ENCODE peak calls at places on chromosomes 2 and 18, in four cellular contexts. One of them, this sample, is unnamed.

GRCh38 chr2:189661957-189662321 is 680 bp downstream of the ASNSD1 start:
- DNase-seq in GM12878: no peak
- DNase-seq in HepG2: no peak
- DNase-seq in K562: peak; percentile 12
- DNase-seq in this sample: no peak

GRCh38 chr2:69918391-69918790 is 3.5 kb downstream of the MXD1 start:
- DNase-seq in K562: no peak
- DNase-seq in HepG2: no peak
- DNase-seq in GM12878: no peak
- DNase-seq in this sample: no peak

GRCh38 chr18:8706545-8706980 is 1.2 kb downstream of the MTCL1 start:
- DNase-seq in HepG2: no peak
- DNase-seq in GM12878: no peak
- DNase-seq in K562: no peak
- DNase-seq in this sample: peak; percentile 21

GRCh38 chr18:28793911-28794310 is 617.0 kb upstream of the CDH2 start:
- DNase-seq in K562: no peak
- DNase-seq in HepG2: no peak
- DNase-seq in GM12878: no peak
- DNase-seq in this sample: no peak

GRCh38 chr2:179622122-179622521 is 239.3 kb downstream of the ZNF385B start:
- DNase-seq in HepG2: no peak
- DNase-seq in GM12878: no peak
- DNase-seq in K562: no peak
- DNase-seq in this sample: no peak

GRCh38 chr2:154813636-154814035 is 115.1 kb downstream of the KCNJ3 start:
- DNase-seq in HepG2: no peak
- DNase-seq in K562: no peak
- DNase-seq in GM12878: no peak
- DNase-seq in this sample: no peak

GRCh38 chr2:41772697-41773096 is 275.1 kb upstream of the PKDCC start:
- DNase-seq in GM12878: no peak
- DNase-seq in K562: no peak
- DNase-seq in HepG2: no peak
- DNase-seq in this sample: no peak

GRCh38 chr18:32160547-32160946 is 29.3 kb upstream of the MEP1B start:
- DNase-seq in HepG2: peak; percentile 10
- DNase-seq in GM12878: no peak
- DNase-seq in K562: no peak
- DNase-seq in this sample: no peak

GRCh38 chr2:195683174-195683573 is 26.1 kb downstream of the SLC39A10 start:
- DNase-seq in K562: no peak
- DNase-seq in HepG2: no peak
- DNase-seq in GM12878: no peak
- DNase-seq in this sample: no peak

GRCh38 chr2:234992624-234993349 is 41.0 kb downstream of the SH3BP4 start:
- DNase-seq in K562: no peak
- DNase-seq in GM12878: no peak
- DNase-seq in HepG2: no peak
- DNase-seq in this sample: no peak

GRCh38 chr2:64766841-64767669 is 113.3 kb upstream of the SERTAD2 start:
- DNase-seq in HepG2: no peak
- DNase-seq in GM12878: no peak
- DNase-seq in K562: peak; percentile 34
- DNase-seq in this sample: no peak

GRCh38 chr2:144454466-144455287 is 65.2 kb downstream of the ZEB2 start:
- DNase-seq in HepG2: no peak
- DNase-seq in GM12878: no peak
- DNase-seq in K562: peak; percentile 52
- DNase-seq in this sample: no peak

GRCh38 chr18:78819926-78820834 is 159.4 kb upstream of the SALL3 start:
- DNase-seq in GM12878: no peak
- DNase-seq in HepG2: no peak
- DNase-seq in K562: no peak
- DNase-seq in this sample: no peak

GRCh38 chr18:27184115-27185024 is 738 bp downstream of the CHST9 start:
- DNase-seq in K562: no peak
- DNase-seq in GM12878: no peak
- DNase-seq in HepG2: no peak
- DNase-seq in this sample: peak; percentile 62

GRCh38 chr2:240982821-240983281 is 15.6 kb upstream of the SNED1 start:
- DNase-seq in HepG2: no peak
- DNase-seq in K562: no peak
- DNase-seq in GM12878: no peak
- DNase-seq in this sample: peak; percentile 8

GRCh38 chr2:224023188-224023587 is 15.9 kb downstream of the SERPINE2 start:
- DNase-seq in K562: no peak
- DNase-seq in GM12878: no peak
- DNase-seq in HepG2: peak; percentile 76
- DNase-seq in this sample: no peak

GRCh38 chr2:78682781-78683180 is 342.7 kb upstream of the REG3G start:
- DNase-seq in K562: no peak
- DNase-seq in HepG2: no peak
- DNase-seq in GM12878: no peak
- DNase-seq in this sample: no peak

GRCh38 chr2:66567000-66567399 is 132.1 kb downstream of the MEIS1 start:
- DNase-seq in GM12878: no peak
- DNase-seq in HepG2: no peak
- DNase-seq in K562: peak; percentile 14
- DNase-seq in this sample: no peak

GRCh38 chr2:229475753-229476152 is 204.7 kb upstream of the PID1 start:
- DNase-seq in HepG2: no peak
- DNase-seq in K562: no peak
- DNase-seq in GM12878: no peak
- DNase-seq in this sample: no peak

GRCh38 chr2:65300134-65300771 is 72.6 kb downstream of the ACTR2 start:
- DNase-seq in HepG2: no peak
- DNase-seq in K562: no peak
- DNase-seq in GM12878: no peak
- DNase-seq in this sample: no peak

GRCh38 chr2:156322103-156322671 is 10.3 kb downstream of the NR4A2 start:
- DNase-seq in HepG2: no peak
- DNase-seq in GM12878: no peak
- DNase-seq in K562: no peak
- DNase-seq in this sample: no peak

GRCh38 chr2:84850471-84850870 is 30.4 kb downstream of the TRABD2A start:
- DNase-seq in HepG2: no peak
- DNase-seq in GM12878: no peak
- DNase-seq in K562: no peak
- DNase-seq in this sample: no peak

GRCh38 chr18:47975701-47976100 is 45.2 kb upstream of the SMAD2 start:
- DNase-seq in HepG2: no peak
- DNase-seq in GM12878: no peak
- DNase-seq in K562: no peak
- DNase-seq in this sample: no peak

GRCh38 chr2:132910432-132910831 is 240.4 kb upstream of the LYPD1 start:
- DNase-seq in K562: no peak
- DNase-seq in HepG2: no peak
- DNase-seq in GM12878: no peak
- DNase-seq in this sample: no peak

GRCh38 chr18:34921271-34921670 is 119.9 kb upstream of the MAPRE2 start:
- DNase-seq in HepG2: no peak
- DNase-seq in GM12878: no peak
- DNase-seq in K562: no peak
- DNase-seq in this sample: no peak

GRCh38 chr18:45136381-45137088 is 455.8 kb downstream of the SETBP1 start:
- DNase-seq in HepG2: no peak
- DNase-seq in GM12878: no peak
- DNase-seq in K562: no peak
- DNase-seq in this sample: no peak

GRCh38 chr2:166092889-166093288 is 34.9 kb downstream of the SCN1A start:
- DNase-seq in HepG2: no peak
- DNase-seq in GM12878: no peak
- DNase-seq in K562: no peak
- DNase-seq in this sample: no peak

GRCh38 chr18:49025767-49026500 is 75.2 kb upstream of the SMAD7 start:
- DNase-seq in HepG2: no peak
- DNase-seq in K562: no peak
- DNase-seq in GM12878: no peak
- DNase-seq in this sample: no peak

GRCh38 chr2:173997269-173997668 is 32.1 kb upstream of the SP3 start:
- DNase-seq in K562: no peak
- DNase-seq in GM12878: peak; percentile 63
- DNase-seq in HepG2: no peak
- DNase-seq in this sample: no peak

GRCh38 chr2:72969706-72970105 is 52.4 kb downstream of the EMX1 start:
- DNase-seq in HepG2: no peak
- DNase-seq in K562: no peak
- DNase-seq in GM12878: no peak
- DNase-seq in this sample: no peak

GRCh38 chr2:236782938-236783337 is 213.3 kb downstream of the ACKR3 start:
- DNase-seq in HepG2: no peak
- DNase-seq in GM12878: no peak
- DNase-seq in K562: no peak
- DNase-seq in this sample: no peak

GRCh38 chr2:107384426-107384825 is 442.3 kb upstream of the RGPD4 start:
- DNase-seq in GM12878: no peak
- DNase-seq in K562: no peak
- DNase-seq in HepG2: no peak
- DNase-seq in this sample: no peak

GRCh38 chr2:120777170-120777751 is 41.6 kb downstream of the GLI2 start:
- DNase-seq in K562: no peak
- DNase-seq in GM12878: no peak
- DNase-seq in HepG2: no peak
- DNase-seq in this sample: no peak

GRCh38 chr2:172667926-172668325 is 67.7 kb upstream of the RAPGEF4 start:
- DNase-seq in HepG2: no peak
- DNase-seq in K562: no peak
- DNase-seq in GM12878: no peak
- DNase-seq in this sample: no peak

GRCh38 chr2:213125646-213126347 is 25.6 kb downstream of the IKZF2 start:
- DNase-seq in K562: no peak
- DNase-seq in GM12878: no peak
- DNase-seq in HepG2: no peak
- DNase-seq in this sample: no peak

GRCh38 chr2:14516844-14517243 is 115.7 kb upstream of the LRATD1 start:
- DNase-seq in K562: no peak
- DNase-seq in HepG2: no peak
- DNase-seq in GM12878: no peak
- DNase-seq in this sample: no peak

GRCh38 chr2:175823291-175824073 is 178.6 kb downstream of the LNPK start:
- DNase-seq in K562: no peak
- DNase-seq in GM12878: no peak
- DNase-seq in HepG2: no peak
- DNase-seq in this sample: no peak

GRCh38 chr2:240199133-240199870 is 58.8 kb upstream of the OTOS start:
- DNase-seq in K562: no peak
- DNase-seq in GM12878: no peak
- DNase-seq in HepG2: no peak
- DNase-seq in this sample: no peak

GRCh38 chr2:119814216-119814615 is 54.5 kb downstream of the PTPN4 start:
- DNase-seq in K562: no peak
- DNase-seq in HepG2: no peak
- DNase-seq in GM12878: no peak
- DNase-seq in this sample: no peak

GRCh38 chr2:152825834-152826233 is 107.4 kb downstream of the ARL6IP6 start:
- DNase-seq in HepG2: no peak
- DNase-seq in K562: no peak
- DNase-seq in GM12878: no peak
- DNase-seq in this sample: no peak
- TF ChIP-seq TCF7 in HepG2: no peak
- TF ChIP-seq TCF7 in K562: no peak
- TF ChIP-seq TCF7 in GM12878: no peak
- TF ChIP-seq TCF7 in this sample: no peak

GRCh38 chr2:219634951-219635751 is 7.7 kb downstream of the SLC4A3 start:
- DNase-seq in HepG2: no peak
- DNase-seq in K562: no peak
- DNase-seq in GM12878: no peak
- DNase-seq in this sample: no peak
- TF ChIP-seq TCF7 in HepG2: no peak
- TF ChIP-seq TCF7 in K562: no peak
- TF ChIP-seq TCF7 in GM12878: no peak
- TF ChIP-seq TCF7 in this sample: no peak

DNA sequence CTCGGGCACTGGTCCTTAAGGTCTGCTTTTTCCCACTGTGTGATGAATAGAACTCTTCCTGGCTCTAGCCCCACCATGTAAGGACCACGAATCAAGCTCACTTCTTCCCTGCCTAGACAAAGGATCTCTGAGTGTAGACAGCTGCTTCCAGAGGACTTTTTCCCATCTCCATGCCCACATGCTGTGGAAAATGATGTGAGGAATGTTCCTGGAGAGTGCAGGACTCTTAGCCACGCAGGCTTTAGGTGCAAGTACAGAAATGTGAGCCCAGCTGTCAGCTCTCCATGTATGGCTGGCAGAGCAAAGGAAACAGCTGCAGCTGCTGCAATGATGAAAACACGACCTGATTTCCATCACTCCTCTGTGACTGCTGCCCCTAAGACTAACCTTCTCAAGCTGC is 35.5 kb downstream of the NXPH2 start:
- DNase-seq in K562: no peak
- DNase-seq in HepG2: no peak
- DNase-seq in GM12878: no peak
- DNase-seq in this sample: no peak
- TF ChIP-seq TCF7 in K562: no peak
- TF ChIP-seq TCF7 in HepG2: no peak
- TF ChIP-seq TCF7 in GM12878: no peak
- TF ChIP-seq TCF7 in this sample: no peak

GRCh38 chr2:19667536-19667949 is 234.2 kb downstream of the TTC32 start:
- DNase-seq in K562: no peak
- DNase-seq in HepG2: no peak
- DNase-seq in GM12878: no peak
- DNase-seq in this sample: no peak
- TF ChIP-seq TCF7 in K562: no peak
- TF ChIP-seq TCF7 in HepG2: no peak
- TF ChIP-seq TCF7 in GM12878: no peak
- TF ChIP-seq TCF7 in this sample: no peak

This sample was measured in WTC11.